ENCODE peak calls at places on chromosome 16, in five cellular contexts. O is progenitor cell of endocrine pancreas; J is endothelial cell; V is CD8-positive, alpha-beta T cell; F is fibroblast of pulmonary artery. I is an unnamed sample.

GRCh38 chr16:66510711-66511614 is 39.0 kb downstream of the TK2 start:
- DNase-seq in O (no peak), J (no peak), V (no peak), F (no peak), I (no peak)

GRCh38 chr16:84511180-84511800 is 6.8 kb upstream of the MEAK7 start:
- DNase-seq in O (peak; percentile 60), J (peak; percentile 84), V (peak; percentile 84), F (peak; percentile 94), I (peak; percentile 73)

GRCh38 chr16:85240982-85241924 is 129.0 kb upstream of the CIBAR2 start:
- DNase-seq in O (no peak), J (no peak), V (no peak), F (no peak), I (no peak)

GRCh38 chr16:69040144-69040909 is 65.1 kb upstream of the HAS3 start:
- DNase-seq in O (no peak), J (no peak), V (no peak), F (peak; percentile 56), I (no peak)

GRCh38 chr16:72530434-72530833 is 358.5 kb upstream of the PMFBP1 start:
- DNase-seq in O (no peak), J (no peak), V (no peak), F (peak; percentile 93), I (no peak)

GRCh38 chr16:69240336-69240735 is 53.4 kb downstream of the SNTB2 start:
- DNase-seq in O (no peak), J (no peak), V (no peak), F (no peak), I (no peak)

GRCh38 chr16:46853713-46854443 is 22.9 kb upstream of the C16orf87 start:
- DNase-seq in O (peak; percentile 71), J (peak; percentile 78), V (peak; percentile 59), F (peak; percentile 83), I (peak; percentile 79)

GRCh38 chr16:66751135-66751991 is at the start of gene DYNC1LI2:
- DNase-seq in O (peak; percentile 79), J (peak; percentile 92), V (peak; percentile 78), F (peak; percentile 71), I (peak; percentile 96)

GRCh38 chr16:66830422-66831404 is at the start of gene NAE1:
- DNase-seq in O (peak; percentile 90), J (peak; percentile 97), V (peak; percentile 88), F (peak; percentile 89), I (peak; percentile 96)

GRCh38 chr16:25007284-25007984 is 7.7 kb downstream of the ARHGAP17 start:
- DNase-seq in O (no peak), J (no peak), V (no peak), F (peak; percentile 87), I (no peak)

GRCh38 chr16:69482410-69482951 is 58.1 kb downstream of the CYB5B start:
- DNase-seq in O (no peak), J (peak; percentile 38), V (no peak), F (peak; percentile 93), I (no peak)

GRCh38 chr16:62709856-62710255 is 673.6 kb upstream of the CDH8 start:
- DNase-seq in O (no peak), J (no peak), V (no peak), F (no peak), I (no peak)

GRCh38 chr16:57802635-57803412 is 533 bp upstream of the KIFC3 start:
- DNase-seq in O (no peak), J (no peak), V (no peak), F (peak; percentile 46), I (no peak)

GRCh38 chr16:73483934-73484712 is 436.2 kb upstream of the ZFHX3 start:
- DNase-seq in O (no peak), J (no peak), V (no peak), F (no peak), I (no peak)

GRCh38 chr16:10612649-10613179 is 32.3 kb upstream of the EMP2 start:
- DNase-seq in O (no peak), J (no peak), V (no peak), F (no peak), I (no peak)

GRCh38 chr16:22092143-22092933 is at the start of gene VWA3A:
- DNase-seq in O (no peak), J (peak; percentile 38), V (no peak), F (peak; percentile 56), I (no peak)

GRCh38 chr16:4263504-4264436 is 9.1 kb downstream of the TFAP4 start:
- DNase-seq in O (no peak), J (peak; percentile 49), V (no peak), F (peak; percentile 92), I (no peak)

GRCh38 chr16:65244811-65245210 is 122.9 kb upstream of the CDH11 start:
- DNase-seq in O (no peak), J (no peak), V (no peak), F (no peak), I (no peak)

GRCh38 chr16:10039220-10040096 is 142.8 kb downstream of the GRIN2A start:
- DNase-seq in O (peak; percentile 26), J (peak; percentile 33), V (no peak), F (no peak), I (peak; percentile 66)

GRCh38 chr16:55401036-55401435 is 77.0 kb downstream of the IRX6 start:
- DNase-seq in O (no peak), J (no peak), V (no peak), F (no peak), I (no peak)

GRCh38 chr16:27080870-27081269 is 14.1 kb downstream of the C16orf82 start:
- DNase-seq in O (no peak), J (no peak), V (no peak), F (peak; percentile 8), I (no peak)

GRCh38 chr16:85859818-85860125 is 39.2 kb upstream of the IRF8 start:
- DNase-seq in O (no peak), J (no peak), V (no peak), F (no peak), I (no peak)

GRCh38 chr16:75486014-75486404 is 9.2 kb downstream of the CHST6 start:
- DNase-seq in O (no peak), J (no peak), V (no peak), F (no peak), I (no peak)

GRCh38 chr16:70804153-70804728 is 3.3 kb upstream of the VAC14 start:
- DNase-seq in O (no peak), J (no peak), V (no peak), F (peak; percentile 94), I (no peak)

GRCh38 chr16:10995555-10995954 is 51.2 kb downstream of the CLEC16A start:
- DNase-seq in O (no peak), J (no peak), V (no peak), F (no peak), I (no peak)

DNA sequence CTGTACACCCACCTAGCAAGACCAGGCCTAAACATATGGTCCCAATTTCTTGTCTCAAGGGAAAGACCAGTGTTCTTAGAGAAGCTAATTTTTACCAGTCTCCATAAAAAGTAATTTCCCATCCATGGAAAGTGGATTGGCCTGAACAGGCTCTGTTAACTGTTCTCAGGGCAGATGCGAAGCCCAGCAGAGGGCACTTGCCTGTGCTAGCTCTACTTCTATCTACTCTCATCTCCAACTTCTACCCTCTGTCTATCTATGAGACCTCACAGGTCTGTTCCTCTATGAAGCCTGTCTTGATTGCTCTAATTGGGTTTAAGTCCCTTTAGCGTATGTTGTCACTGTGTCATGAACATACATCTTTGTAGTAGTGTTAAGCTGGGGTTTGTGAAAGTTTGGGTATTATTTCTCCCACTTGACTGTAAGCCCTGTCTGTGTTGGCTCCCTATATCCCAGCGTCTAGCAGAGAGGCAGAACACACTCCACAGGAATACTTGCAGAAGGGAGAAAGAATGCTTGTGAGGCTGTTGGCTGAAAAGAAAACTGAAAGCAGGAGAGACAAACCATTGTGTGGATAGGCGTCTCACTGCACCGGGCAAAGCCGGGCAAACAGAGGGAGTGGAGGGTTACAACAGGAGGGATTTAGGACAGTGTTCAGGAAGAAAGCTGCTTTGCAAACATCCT is 167.2 kb upstream of the MAF start:
- DNase-seq in O (no peak), J (no peak), V (no peak), F (peak; percentile 13), I (no peak)
- TF ChIP-seq CTCF in O (no peak), J (no peak), V (no peak), F (peak; percentile 17), I (peak; percentile 38)

DNA sequence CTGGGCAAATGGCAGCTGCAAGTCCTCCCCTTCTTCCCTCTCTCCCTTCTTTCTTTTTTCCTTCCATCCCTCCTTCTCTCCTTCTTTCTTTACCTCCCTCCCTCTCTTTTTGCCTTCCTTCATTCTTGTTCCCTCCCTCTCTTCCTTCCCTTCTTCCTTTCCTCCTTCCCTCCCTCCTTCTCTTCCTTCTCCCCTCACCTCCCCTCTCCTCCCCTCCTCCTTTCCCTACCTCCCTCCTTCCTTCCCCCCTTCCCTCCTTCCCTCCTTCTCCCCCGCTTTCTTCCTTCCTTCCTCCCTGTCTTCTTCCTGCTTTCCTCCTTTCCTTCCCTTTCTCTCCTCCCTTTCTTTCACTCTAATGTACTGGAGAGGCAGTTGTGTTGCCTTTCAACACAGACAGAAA is 110.8 kb upstream of the SALL1 start:
- DNase-seq in O (no peak), J (no peak), V (no peak), F (no peak), I (no peak)
- TF ChIP-seq CTCF in O (no peak), J (no peak), V (no peak), F (no peak), I (no peak)

GRCh38 chr16:31785126-31785525 is 88.5 kb upstream of the ZNF267 start:
- DNase-seq in O (no peak), J (no peak), V (no peak), F (no peak), I (no peak)
- TF ChIP-seq CTCF in O (no peak), J (no peak), V (no peak), F (no peak), I (no peak)

GRCh38 chr16:88393571-88393970 is 10.8 kb downstream of the ZNF469 start:
- DNase-seq in O (no peak), J (no peak), V (no peak), F (no peak), I (no peak)

GRCh38 chr16:88394426-88394825 is 11.7 kb downstream of the ZNF469 start:
- DNase-seq in O (no peak), J (no peak), V (no peak), F (no peak), I (no peak)

GRCh38 chr16:88398170-88398873 is 15.6 kb downstream of the ZNF469 start:
- DNase-seq in O (no peak), J (no peak), V (no peak), F (no peak), I (no peak)

GRCh38 chr16:88393034-88393433 is 10.3 kb downstream of the ZNF469 start:
- DNase-seq in O (no peak), J (no peak), V (no peak), F (no peak), I (no peak)

DNA sequence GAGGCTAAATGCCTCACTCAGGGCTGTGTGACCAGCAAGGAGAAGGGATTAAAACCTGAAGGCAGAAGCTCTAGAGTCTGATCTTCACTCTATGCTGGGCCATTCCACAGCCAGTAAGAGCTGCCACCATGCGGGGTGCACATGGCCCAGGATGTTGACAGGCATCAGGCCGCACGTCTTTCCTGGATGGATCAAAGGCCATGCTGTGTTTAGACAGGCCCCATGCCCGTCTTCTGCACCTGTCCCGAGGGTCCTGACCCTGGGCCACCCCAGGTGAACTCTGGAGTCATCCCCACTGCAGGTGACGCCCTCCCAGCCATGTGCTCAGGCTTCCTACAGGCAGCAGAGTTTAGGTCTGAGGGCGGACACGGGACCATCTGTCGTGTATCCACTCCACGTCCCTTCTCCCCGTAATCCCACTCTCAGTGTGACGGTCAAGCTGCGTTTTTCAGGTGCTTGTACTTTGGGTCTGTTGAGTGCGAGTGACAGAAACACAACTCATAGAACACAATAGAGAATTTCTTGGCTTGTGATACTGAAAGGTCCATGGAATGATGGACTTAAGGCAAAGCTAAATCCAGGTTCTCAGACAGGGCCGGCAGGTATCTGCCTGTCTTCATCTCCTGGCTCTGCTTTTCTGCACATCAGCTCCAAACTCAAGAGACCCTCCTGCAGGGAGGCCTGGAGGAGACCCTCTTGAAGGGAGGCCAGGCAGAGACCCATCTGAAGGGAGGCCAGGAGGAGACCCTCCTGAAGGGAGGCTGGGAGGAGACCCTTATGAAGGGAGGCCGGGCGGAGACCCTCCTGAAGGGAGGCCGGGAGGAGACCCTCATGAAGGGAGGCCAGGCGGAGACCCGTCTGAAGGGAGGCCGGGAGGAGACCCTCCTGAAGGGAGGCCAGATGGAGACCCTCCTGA is 13.2 kb downstream of the ZNF469 start:
- DNase-seq in O (no peak), J (no peak), V (no peak), F (no peak), I (no peak)
- TF ChIP-seq CTCF in O (no peak), J (no peak), V (no peak), F (no peak), I (no peak)